ENCODE peak calls at places on chromosome 16, in seven cellular contexts. One of them, this sample, is unnamed.

GRCh38 chr16:57606847-57607501 is 21.5 kb upstream of the ADGRG1 start:
- DNase-seq in A549: no peak
- DNase-seq in effector memory CD4-positive, alpha-beta T cell: no peak
- DNase-seq in adipocyte: no peak
- DNase-seq in left lung: peak; percentile 22
- DNase-seq in activated CD8-positive, alpha-beta memory T cell treated with anti-CD3 and anti-CD28 coated beads for 48 hours: no peak
- DNase-seq in HFFc6: no peak
- DNase-seq in this sample: no peak

GRCh38 chr16:88763502-88764053 is 21.4 kb downstream of the PIEZO1 start:
- DNase-seq in HFFc6: no peak
- DNase-seq in A549: no peak
- DNase-seq in adipocyte: no peak
- DNase-seq in effector memory CD4-positive, alpha-beta T cell: no peak
- DNase-seq in activated CD8-positive, alpha-beta memory T cell treated with anti-CD3 and anti-CD28 coated beads for 48 hours: no peak
- DNase-seq in left lung: no peak
- DNase-seq in this sample: no peak

GRCh38 chr16:49441366-49441780 is 67.8 kb downstream of the C16orf78 start:
- DNase-seq in adipocyte: peak; percentile 19
- DNase-seq in A549: no peak
- DNase-seq in left lung: peak; percentile 44
- DNase-seq in effector memory CD4-positive, alpha-beta T cell: peak; percentile 49
- DNase-seq in activated CD8-positive, alpha-beta memory T cell treated with anti-CD3 and anti-CD28 coated beads for 48 hours: peak; percentile 19
- DNase-seq in HFFc6: no peak
- DNase-seq in this sample: peak; percentile 66

GRCh38 chr16:17166095-17166494 is 304.7 kb downstream of the XYLT1 start:
- DNase-seq in adipocyte: peak; percentile 17
- DNase-seq in activated CD8-positive, alpha-beta memory T cell treated with anti-CD3 and anti-CD28 coated beads for 48 hours: no peak
- DNase-seq in left lung: no peak
- DNase-seq in effector memory CD4-positive, alpha-beta T cell: no peak
- DNase-seq in A549: no peak
- DNase-seq in HFFc6: peak; percentile 1
- DNase-seq in this sample: no peak

GRCh38 chr16:8736123-8736680 is 61.2 kb downstream of the TMEM186 start:
- DNase-seq in A549: no peak
- DNase-seq in HFFc6: no peak
- DNase-seq in adipocyte: no peak
- DNase-seq in activated CD8-positive, alpha-beta memory T cell treated with anti-CD3 and anti-CD28 coated beads for 48 hours: no peak
- DNase-seq in left lung: no peak
- DNase-seq in effector memory CD4-positive, alpha-beta T cell: no peak
- DNase-seq in this sample: no peak

GRCh38 chr16:50940275-50940854 is 198.5 kb downstream of the CYLD start:
- DNase-seq in HFFc6: no peak
- DNase-seq in left lung: no peak
- DNase-seq in A549: no peak
- DNase-seq in adipocyte: no peak
- DNase-seq in effector memory CD4-positive, alpha-beta T cell: no peak
- DNase-seq in activated CD8-positive, alpha-beta memory T cell treated with anti-CD3 and anti-CD28 coated beads for 48 hours: no peak
- DNase-seq in this sample: no peak

GRCh38 chr16:48895142-48895541 is 285.2 kb upstream of the N4BP1 start:
- DNase-seq in adipocyte: no peak
- DNase-seq in A549: no peak
- DNase-seq in left lung: no peak
- DNase-seq in effector memory CD4-positive, alpha-beta T cell: no peak
- DNase-seq in activated CD8-positive, alpha-beta memory T cell treated with anti-CD3 and anti-CD28 coated beads for 48 hours: no peak
- DNase-seq in HFFc6: no peak
- DNase-seq in this sample: no peak

GRCh38 chr16:1991588-1992474 is 2.1 kb downstream of the SYNGR3 start:
- DNase-seq in adipocyte: peak; percentile 97
- DNase-seq in activated CD8-positive, alpha-beta memory T cell treated with anti-CD3 and anti-CD28 coated beads for 48 hours: peak; percentile 92
- DNase-seq in effector memory CD4-positive, alpha-beta T cell: peak; percentile 96
- DNase-seq in left lung: peak; percentile 97
- DNase-seq in HFFc6: peak; percentile 66
- DNase-seq in A549: peak; percentile 92
- DNase-seq in this sample: peak; percentile 94

GRCh38 chr16:68776821-68777485 is 39.9 kb downstream of the CDH1 start:
- DNase-seq in left lung: no peak
- DNase-seq in effector memory CD4-positive, alpha-beta T cell: no peak
- DNase-seq in activated CD8-positive, alpha-beta memory T cell treated with anti-CD3 and anti-CD28 coated beads for 48 hours: no peak
- DNase-seq in HFFc6: no peak
- DNase-seq in A549: no peak
- DNase-seq in adipocyte: peak; percentile 62
- DNase-seq in this sample: no peak

GRCh38 chr16:29898786-29899515 is 399 bp downstream of the SEZ6L2 start:
- DNase-seq in activated CD8-positive, alpha-beta memory T cell treated with anti-CD3 and anti-CD28 coated beads for 48 hours: no peak
- DNase-seq in HFFc6: no peak
- DNase-seq in A549: no peak
- DNase-seq in left lung: no peak
- DNase-seq in effector memory CD4-positive, alpha-beta T cell: no peak
- DNase-seq in adipocyte: peak; percentile 39
- DNase-seq in this sample: no peak

GRCh38 chr16:1961651-1962067 is 2.3 kb downstream of the NDUFB10 start:
- DNase-seq in A549: peak; percentile 51
- DNase-seq in HFFc6: no peak
- DNase-seq in adipocyte: no peak
- DNase-seq in effector memory CD4-positive, alpha-beta T cell: no peak
- DNase-seq in activated CD8-positive, alpha-beta memory T cell treated with anti-CD3 and anti-CD28 coated beads for 48 hours: no peak
- DNase-seq in left lung: no peak
- DNase-seq in this sample: no peak

GRCh38 chr16:50680907-50681885 is at the start of gene SNX20:
- DNase-seq in A549: no peak
- DNase-seq in activated CD8-positive, alpha-beta memory T cell treated with anti-CD3 and anti-CD28 coated beads for 48 hours: no peak
- DNase-seq in effector memory CD4-positive, alpha-beta T cell: peak; percentile 56
- DNase-seq in left lung: peak; percentile 73
- DNase-seq in adipocyte: no peak
- DNase-seq in HFFc6: no peak
- DNase-seq in this sample: peak; percentile 52

GRCh38 chr16:55033225-55034156 is 102.8 kb downstream of the IRX5 start:
- DNase-seq in activated CD8-positive, alpha-beta memory T cell treated with anti-CD3 and anti-CD28 coated beads for 48 hours: no peak
- DNase-seq in adipocyte: no peak
- DNase-seq in left lung: no peak
- DNase-seq in A549: no peak
- DNase-seq in effector memory CD4-positive, alpha-beta T cell: no peak
- DNase-seq in HFFc6: no peak
- DNase-seq in this sample: no peak